ENCODE peak calls at places on chromosomes 1 and 21, in four cellular contexts. W is H1, Z is K562, A is GM12878. L is an unnamed sample.

GRCh38 chr21:43921979-43922945 is 57.2 kb downstream of the AGPAT3 start:
- DNase-seq in Z (peak), A (peak), W (no peak), L (peak)

GRCh38 chr1:213274140-213274539 is 223.1 kb downstream of the RPS6KC1 start:
- DNase-seq in W (no peak), A (no peak), Z (no peak), L (no peak)

GRCh38 chr1:231678021-231678432 is 51.4 kb downstream of the DISC1 start:
- DNase-seq in A (no peak), Z (no peak), W (no peak), L (no peak)

GRCh38 chr1:169795687-169796086 is 980 bp upstream of the METTL18 start:
- DNase-seq in Z (no peak), W (no peak), A (no peak), L (no peak)

GRCh38 chr1:199290186-199290585 is 651.3 kb downstream of the PTPRC start:
- DNase-seq in A (no peak), Z (no peak), W (no peak), L (no peak)

GRCh38 chr1:194056169-194056568 is 869.8 kb upstream of the B3GALT2 start:
- DNase-seq in W (no peak), A (no peak), Z (no peak), L (no peak)

GRCh38 chr1:154626456-154627246 is 18.7 kb upstream of the ADAR start:
- DNase-seq in Z (no peak), W (no peak), A (no peak), L (no peak)

GRCh38 chr1:54051936-54052469 is 1.0 kb downstream of the TMEM59 start:
- DNase-seq in A (no peak), W (no peak), Z (no peak), L (no peak)

GRCh38 chr1:55524013-55524412 is 308.8 kb upstream of the USP24 start:
- DNase-seq in Z (no peak), A (no peak), W (no peak), L (no peak)

GRCh38 chr1:62198781-62199125 is 4.1 kb downstream of the L1TD1 start:
- DNase-seq in Z (no peak), W (no peak), A (no peak), L (no peak)

GRCh38 chr1:25053576-25054075 is 123.5 kb upstream of the RUNX3 start:
- DNase-seq in Z (no peak), A (no peak), W (no peak), L (no peak)

GRCh38 chr1:23422313-23422877 is 2.2 kb downstream of the TCEA3 start:
- DNase-seq in Z (peak), A (no peak), W (no peak), L (no peak)

GRCh38 chr1:218257971-218258370 is 27.1 kb upstream of the RRP15 start:
- DNase-seq in A (no peak), Z (no peak), W (no peak), L (no peak)

GRCh38 chr1:58755468-58755872 is 28.4 kb downstream of the JUN start:
- DNase-seq in Z (no peak), A (peak), W (no peak), L (no peak)

GRCh38 chr1:82279241-82279640 is 478.5 kb downstream of the ADGRL2 start:
- DNase-seq in W (no peak), A (peak), Z (no peak), L (no peak)

GRCh38 chr1:230011333-230012092 is 55.5 kb upstream of the GALNT2 start:
- DNase-seq in Z (no peak), A (no peak), W (no peak), L (no peak)

GRCh38 chr1:156851779-156852413 is 7.0 kb downstream of the INSRR start:
- DNase-seq in Z (no peak), A (no peak), W (no peak), L (no peak)

GRCh38 chr1:28507247-28507645 is 1.4 kb downstream of the RCC1 start:
- DNase-seq in W (no peak), Z (no peak), A (no peak), L (no peak)

GRCh38 chr1:109821221-109821669 is 57.5 kb upstream of the EPS8L3 start:
- DNase-seq in A (no peak), W (no peak), Z (no peak), L (no peak)

GRCh38 chr1:30286984-30287839 is 436.2 kb downstream of the MATN1 start:
- DNase-seq in A (no peak), Z (no peak), W (no peak), L (no peak)

GRCh38 chr1:9235123-9235513 is 544 bp downstream of the H6PD start:
- DNase-seq in W (no peak), A (no peak), Z (no peak), L (no peak)

GRCh38 chr1:28887418-28887834 is 26.9 kb upstream of the EPB41 start:
- DNase-seq in Z (peak), W (no peak), A (no peak), L (peak)

GRCh38 chr1:61042679-61043009 is 39.7 kb upstream of the NFIA start:
- DNase-seq in A (no peak), Z (no peak), W (no peak), L (no peak)

GRCh38 chr1:71770121-71770520 is 512.2 kb downstream of the NEGR1 start:
- DNase-seq in Z (no peak), W (no peak), A (no peak), L (no peak)

GRCh38 chr1:42740756-42741580 is 932 bp upstream of the CLDN19 start:
- DNase-seq in A (no peak), W (no peak), Z (no peak), L (no peak)

GRCh38 chr1:18953656-18954259 is 2.7 kb downstream of the IFFO2 start:
- DNase-seq in Z (no peak), A (no peak), W (no peak), L (no peak)

GRCh38 chr1:70966018-70966638 is 81.5 kb downstream of the PTGER3 start:
- DNase-seq in Z (peak), A (no peak), W (no peak), L (no peak)

GRCh38 chr1:212037900-212038299 is 2.4 kb downstream of the DTL start:
- DNase-seq in W (no peak), Z (no peak), A (no peak), L (no peak)
- TF ChIP-seq TAF1 in W (no peak), Z (no peak), A (no peak), L (no peak)

DNA sequence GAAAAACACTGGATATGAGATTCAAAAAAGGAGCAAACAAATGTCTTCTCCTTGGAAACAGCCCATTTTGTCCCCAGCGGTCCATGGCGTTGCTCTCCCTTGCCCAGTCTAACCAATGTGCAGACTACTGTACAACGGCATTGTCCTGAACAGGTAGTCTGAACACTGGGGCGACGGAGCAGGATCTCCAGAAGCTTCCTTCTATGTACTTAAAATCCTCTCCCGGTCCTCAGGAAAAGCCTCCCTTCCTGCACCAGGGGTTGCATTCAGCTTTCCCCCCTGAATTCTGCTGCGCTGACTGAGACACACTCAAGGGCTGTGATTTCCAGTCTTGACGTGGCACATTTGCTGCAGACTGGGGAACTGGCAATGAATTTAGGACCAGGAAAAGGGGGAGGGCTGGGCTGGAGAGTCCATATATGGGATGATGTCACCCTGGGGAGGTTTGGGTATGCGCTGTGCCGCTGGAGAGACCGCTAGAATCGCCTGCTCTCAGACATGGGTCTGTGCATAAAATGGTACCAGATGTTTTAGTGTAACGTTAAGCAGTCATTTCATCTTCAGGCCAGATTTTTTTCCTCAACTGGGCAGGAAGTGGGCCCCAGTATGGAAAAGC is 275.9 kb upstream of the C1orf105 start:
- DNase-seq in Z (no peak), W (no peak), A (no peak), L (no peak)
- TF ChIP-seq POLR2A in Z (no peak), W (no peak), A (no peak), L (no peak)

DNA sequence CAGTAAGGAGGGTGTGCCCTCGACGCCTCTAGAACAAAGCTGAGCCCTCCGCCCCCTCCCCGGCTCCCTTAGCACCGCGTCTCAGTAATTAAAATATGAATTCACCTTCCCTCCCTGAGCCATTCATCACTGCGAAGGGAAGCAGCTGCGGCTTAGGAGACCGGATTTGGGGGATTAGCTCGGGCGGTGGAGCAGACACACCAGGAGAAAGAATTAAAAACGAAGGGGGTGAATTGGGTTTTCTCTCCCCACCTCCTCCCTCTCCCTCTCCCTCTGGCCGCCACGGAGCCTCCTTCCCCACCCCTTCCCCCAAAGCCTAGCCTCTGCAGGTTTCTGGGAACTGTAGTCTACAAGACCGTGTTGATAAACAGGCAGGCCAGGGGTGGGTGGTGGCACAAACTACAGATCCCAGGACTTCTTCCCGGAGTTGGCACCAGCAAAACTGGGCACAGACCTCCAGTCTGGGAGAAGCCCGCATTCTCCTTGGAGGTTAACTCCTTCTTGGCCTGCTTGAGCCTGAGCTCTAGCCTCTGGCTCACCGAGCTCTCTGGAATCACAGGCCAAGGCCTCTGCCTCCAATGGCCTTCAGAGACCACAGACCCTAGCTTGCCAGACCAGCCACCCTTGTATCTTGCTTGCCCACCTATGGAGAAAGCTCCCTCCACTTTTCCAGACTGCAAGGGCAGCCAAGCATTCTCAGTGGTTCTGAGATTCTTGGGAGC is 10.8 kb downstream of the BLACAT1 start:
- DNase-seq in Z (peak), A (no peak), W (no peak), L (no peak)
- TF ChIP-seq TAF1 in Z (no peak), A (no peak), W (no peak), L (no peak)

GRCh38 chr1:234601217-234602017 is 8.6 kb downstream of the IRF2BP2 start:
- DNase-seq in Z (peak), W (no peak), A (no peak), L (no peak)
- TF ChIP-seq POLR2A in Z (no peak), W (no peak), A (no peak), L (peak)

GRCh38 chr1:206050655-206051235 is 2.2 kb upstream of the RHEX start:
- DNase-seq in A (peak), W (no peak), Z (no peak), L (peak)
- TF ChIP-seq TAF1 in A (no peak), W (no peak), Z (no peak), L (no peak)

DNA sequence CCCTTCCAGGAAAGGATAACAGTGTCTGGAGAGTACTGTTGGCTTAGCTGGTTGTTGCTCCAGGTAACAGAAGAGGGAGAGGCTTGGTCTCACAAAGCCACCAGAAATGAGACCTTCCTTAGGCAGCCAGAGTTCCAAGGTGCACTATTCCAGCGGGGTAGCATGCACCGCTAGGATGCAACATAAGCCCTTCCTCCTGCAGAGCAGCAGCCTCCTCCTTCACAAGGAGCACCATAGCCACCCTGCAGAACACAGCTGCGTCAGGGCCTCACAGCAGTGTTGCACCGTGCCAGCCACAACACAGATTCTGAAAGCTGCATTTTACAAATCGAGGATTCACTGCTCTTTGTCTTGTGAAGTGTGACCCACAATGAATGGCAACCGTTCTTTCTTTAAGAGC is 142.0 kb downstream of the CLIC6 start:
- DNase-seq in Z (no peak), A (no peak), W (no peak), L (no peak)
- TF ChIP-seq POLR2A in Z (no peak), A (no peak), W (no peak), L (no peak)

DNA sequence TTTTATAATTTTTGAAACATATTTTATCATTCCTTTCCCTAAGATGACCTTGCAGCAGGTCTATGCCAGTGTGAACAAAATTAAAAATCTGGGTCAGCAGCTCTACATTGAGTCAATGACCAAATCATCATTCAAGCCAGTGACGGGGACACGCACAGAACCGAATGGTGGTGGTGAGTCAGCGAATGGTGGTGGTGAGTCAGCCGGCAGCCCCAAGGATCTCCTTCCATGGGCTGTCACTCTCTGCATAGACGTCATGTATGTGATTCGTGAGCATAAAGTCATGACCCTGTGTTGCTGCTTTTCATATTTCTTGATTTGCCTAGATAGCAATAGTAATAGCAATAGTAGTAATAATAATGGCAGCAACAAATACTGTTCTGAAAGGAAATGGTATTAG is 26.3 kb downstream of the PER3 start:
- DNase-seq in W (no peak), A (no peak), Z (peak), L (no peak)
- TF ChIP-seq TAF1 in W (no peak), A (no peak), Z (no peak), L (no peak)

GRCh38 chr21:41369915-41370839 is 8.3 kb downstream of the MX2 start:
- DNase-seq in A (peak), Z (no peak), W (no peak), L (no peak)
- TF ChIP-seq POLR2A in A (peak), Z (no peak), W (no peak), L (no peak)

L was measured in GM12892.